ENCODE peak calls at places on chromosomes 4 and X, in six cellular contexts. R, K, I, C, L and G are unnamed samples.

GRCh38 chrX:120365320-120365719 is 3.4 kb downstream of the ATP1B4 start:
- DNase-seq in R (no peak), K (peak; percentile 68), I (peak; percentile 69), C (peak; percentile 29), L (no peak), G (peak; percentile 79)

GRCh38 chr4:27692098-27692679 is 831.5 kb downstream of the STIM2 start:
- DNase-seq in R (peak; percentile 3), K (peak; percentile 40), I (no peak), C (no peak), L (peak; percentile 29), G (peak; percentile 46)

GRCh38 chrX:40007746-40008705 is 89.7 kb downstream of the BCOR start:
- DNase-seq in R (no peak), K (peak; percentile 49), I (no peak), C (no peak), L (no peak), G (no peak)

GRCh38 chrX:8663325-8663724 is 68.6 kb downstream of the ANOS1 start:
- DNase-seq in R (peak; percentile 63), K (no peak), I (no peak), C (no peak), L (no peak), G (no peak)

GRCh38 chrX:97366246-97366645 is 482.5 kb downstream of the RPA4 start:
- DNase-seq in R (no peak), K (no peak), I (no peak), C (no peak), L (no peak), G (no peak)

GRCh38 chrX:143633530-143634372 is 2.1 kb downstream of the SLITRK4 start:
- DNase-seq in R (no peak), K (peak; percentile 46), I (no peak), C (no peak), L (no peak), G (no peak)

GRCh38 chrX:153969904-153970397 is 1.7 kb downstream of the HCFC1 start:
- DNase-seq in R (peak; percentile 18), K (no peak), I (no peak), C (no peak), L (peak; percentile 23), G (peak; percentile 87)

GRCh38 chrX:1933964-1934363 is 319.1 kb downstream of the ASMT start:
- DNase-seq in R (no peak), K (no peak), I (no peak), C (no peak), L (no peak), G (no peak)

GRCh38 chrX:15043538-15043937 is 170.3 kb downstream of the MOSPD2 start:
- DNase-seq in R (no peak), K (no peak), I (no peak), C (no peak), L (no peak), G (no peak)

GRCh38 chrX:139324756-139325155 is 205.8 kb upstream of the F9 start:
- DNase-seq in R (no peak), K (no peak), I (no peak), C (no peak), L (no peak), G (no peak)

GRCh38 chr4:153947124-153947523 is 158.2 kb upstream of the SFRP2 start:
- DNase-seq in R (no peak), K (no peak), I (no peak), C (no peak), L (no peak), G (no peak)

GRCh38 chr4:77050962-77051361 is 24.8 kb downstream of the CCNI start:
- DNase-seq in R (peak; percentile 56), K (no peak), I (no peak), C (no peak), L (no peak), G (no peak)
- H3K36me3 ChIP-seq in R (peaks cover 66% of the 10 kb centered on the region), K (peaks cover 47% of the 10 kb centered on the region), I (peaks cover 95% of the 10 kb centered on the region), C (no peaks in the 10 kb centered on the region), L (peaks cover 30% of the 10 kb centered on the region), G (peaks cover 95% of the 10 kb centered on the region)

DNA sequence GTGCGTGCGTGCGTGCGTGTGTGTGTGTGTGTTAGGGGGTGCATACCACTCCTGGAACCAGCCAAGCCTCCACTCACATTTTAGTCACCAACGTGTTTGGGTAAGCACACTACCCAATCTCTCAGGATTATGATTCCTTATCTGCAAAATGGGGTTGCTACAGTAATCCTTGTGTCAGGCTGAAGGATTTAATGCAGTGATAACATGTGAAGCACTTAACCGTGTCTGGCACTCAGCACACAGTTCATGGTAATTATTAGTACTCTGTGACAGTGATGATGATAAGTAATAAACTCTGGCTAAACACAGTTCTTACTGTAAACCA is 57.3 kb downstream of the CLDN22 start:
- DNase-seq in R (no peak), K (no peak), I (no peak), C (no peak), L (no peak), G (no peak)
- H3K36me3 ChIP-seq in R (peaks cover 26% of the 10 kb centered on the region), K (peaks cover 11% of the 10 kb centered on the region), I (peaks cover 51% of the 10 kb centered on the region), C (no peaks in the 10 kb centered on the region), L (peaks cover 23% of the 10 kb centered on the region), G (peaks cover 25% of the 10 kb centered on the region)

GRCh38 chr4:186622788-186623464 is 67.6 kb upstream of the MTNR1A start:
- DNase-seq in R (peak; percentile 80), K (no peak), I (no peak), C (no peak), L (peak; percentile 55), G (no peak)

GRCh38 chr4:186623546-186623945 is 68.2 kb upstream of the MTNR1A start:
- DNase-seq in R (peak; percentile 10), K (no peak), I (no peak), C (no peak), L (no peak), G (no peak)

GRCh38 chr4:186621959-186622553 is 66.7 kb upstream of the MTNR1A start:
- DNase-seq in R (peak; percentile 95), K (no peak), I (no peak), C (no peak), L (peak; percentile 95), G (no peak)

GRCh38 chr4:186627226-186627865 is 72.0 kb upstream of the MTNR1A start:
- DNase-seq in R (peak; percentile 40), K (no peak), I (no peak), C (no peak), L (peak; percentile 52), G (no peak)

GRCh38 chr4:186624951-186625350 is 69.6 kb upstream of the MTNR1A start:
- DNase-seq in R (peak; percentile 93), K (peak; percentile 50), I (no peak), C (no peak), L (peak; percentile 87), G (no peak)
- H3K36me3 ChIP-seq in R (peaks cover 35% of the 10 kb centered on the region), K (peaks cover 5% of the 10 kb centered on the region), I (peaks cover 14% of the 10 kb centered on the region), C (no peaks in the 10 kb centered on the region), L (peaks cover 54% of the 10 kb centered on the region), G (no peaks in the 10 kb centered on the region)

DNA sequence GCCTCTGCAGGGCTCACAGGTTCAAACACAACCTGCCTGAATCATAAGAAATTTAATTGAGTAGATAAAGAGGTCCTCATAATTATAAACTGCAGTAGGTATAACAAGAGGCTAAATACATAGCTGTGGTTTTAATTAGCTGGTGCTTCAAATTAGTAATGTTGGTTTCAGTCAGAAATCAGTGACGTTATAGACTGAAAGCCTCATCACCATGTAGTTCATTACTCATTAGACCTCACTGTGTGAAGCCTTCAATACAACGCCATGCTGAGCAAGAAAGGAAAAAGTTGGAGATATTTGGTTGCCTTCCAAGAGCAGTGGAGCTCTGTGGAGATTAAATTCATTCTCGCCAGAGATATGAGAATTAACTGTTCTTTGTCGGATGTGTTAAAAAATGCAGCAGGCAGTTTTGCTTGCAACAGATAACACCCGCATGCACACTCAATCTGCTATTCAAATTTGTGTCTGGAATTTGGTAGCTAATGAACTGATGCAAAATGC is 148.8 kb downstream of the AFF2 start:
- DNase-seq in R (peak; percentile 39), K (no peak), I (no peak), C (no peak), L (no peak), G (no peak)
- H3K36me3 ChIP-seq in R (no peaks in the 10 kb centered on the region), K (no peaks in the 10 kb centered on the region), I (no peaks in the 10 kb centered on the region), C (no peaks in the 10 kb centered on the region), L (no peaks in the 10 kb centered on the region), G (no peaks in the 10 kb centered on the region)